ENCODE peak calls at places on chromosome 16, in four cellular contexts. One of them, this sample, is unnamed.

GRCh38 chr16:22300427-22301071 is 3.3 kb downstream of the POLR3E start:
- DNase-seq in ELR: peak
- DNase-seq in AG20443: peak
- DNase-seq in testis: peak
- DNase-seq in this sample: peak

GRCh38 chr16:85006639-85007038 is 4.7 kb downstream of the ZDHHC7 start:
- DNase-seq in ELR: no peak
- DNase-seq in AG20443: no peak
- DNase-seq in testis: no peak
- DNase-seq in this sample: no peak

GRCh38 chr16:66695935-66696668 is 441 bp downstream of the CMTM4 start:
- DNase-seq in ELR: no peak
- DNase-seq in AG20443: no peak
- DNase-seq in testis: peak
- DNase-seq in this sample: no peak

GRCh38 chr16:81928975-81929374 is 82.3 kb downstream of the SDR42E1 start:
- DNase-seq in ELR: no peak
- DNase-seq in AG20443: no peak
- DNase-seq in testis: peak
- DNase-seq in this sample: no peak

GRCh38 chr16:81817789-81818304 is 38.8 kb downstream of the PLCG2 start:
- DNase-seq in ELR: no peak
- DNase-seq in AG20443: no peak
- DNase-seq in testis: no peak
- DNase-seq in this sample: no peak

GRCh38 chr16:85878407-85878806 is 20.6 kb upstream of the IRF8 start:
- DNase-seq in ELR: no peak
- DNase-seq in AG20443: no peak
- DNase-seq in testis: no peak
- DNase-seq in this sample: no peak

GRCh38 chr16:58027341-58028167 is 2.0 kb downstream of the MMP15 start:
- DNase-seq in ELR: peak
- DNase-seq in AG20443: peak
- DNase-seq in testis: peak
- DNase-seq in this sample: peak

GRCh38 chr16:3266873-3267537 is 10.6 kb upstream of the MEFV start:
- DNase-seq in ELR: peak
- DNase-seq in AG20443: peak
- DNase-seq in testis: peak
- DNase-seq in this sample: peak

This sample was measured in dermis blood vessel endothelial cell.